ENCODE peak calls at places on chromosomes 13 and 19, in ten cellular contexts. One of them, this sample, is unnamed.

GRCh38 chr13:93231867-93232266 is 5.3 kb downstream of the GPC6 start:
- DNase-seq in heart right ventricle: no peak
- DNase-seq in thoracic aorta: no peak
- DNase-seq in AG04450: no peak
- DNase-seq in CD4-positive, alpha-beta memory T cell: no peak
- DNase-seq in right atrium auricular region: no peak
- DNase-seq in cardiac muscle cell: no peak
- DNase-seq in breast epithelium: no peak
- DNase-seq in aorta: no peak
- DNase-seq in GM23338: no peak
- DNase-seq in this sample: peak

GRCh38 chr13:29513002-29513980 is 82.2 kb downstream of the SLC7A1 start:
- DNase-seq in GM23338: no peak
- DNase-seq in breast epithelium: no peak
- DNase-seq in CD4-positive, alpha-beta memory T cell: no peak
- DNase-seq in heart right ventricle: no peak
- DNase-seq in aorta: no peak
- DNase-seq in thoracic aorta: no peak
- DNase-seq in right atrium auricular region: no peak
- DNase-seq in cardiac muscle cell: no peak
- DNase-seq in AG04450: no peak
- DNase-seq in this sample: no peak

GRCh38 chr19:46542428-46543230 is 47.0 kb upstream of the PNMA8B start:
- DNase-seq in CD4-positive, alpha-beta memory T cell: peak
- DNase-seq in right atrium auricular region: peak
- DNase-seq in GM23338: peak
- DNase-seq in breast epithelium: peak
- DNase-seq in thoracic aorta: peak
- DNase-seq in aorta: peak
- DNase-seq in AG04450: peak
- DNase-seq in cardiac muscle cell: peak
- DNase-seq in heart right ventricle: peak
- DNase-seq in this sample: peak

GRCh38 chr19:50416034-50416814 is 2.5 kb upstream of the SPIB start:
- DNase-seq in aorta: no peak
- DNase-seq in GM23338: peak
- DNase-seq in AG04450: no peak
- DNase-seq in cardiac muscle cell: no peak
- DNase-seq in heart right ventricle: no peak
- DNase-seq in breast epithelium: no peak
- DNase-seq in right atrium auricular region: no peak
- DNase-seq in thoracic aorta: no peak
- DNase-seq in CD4-positive, alpha-beta memory T cell: no peak
- DNase-seq in this sample: no peak

GRCh38 chr19:8310342-8311055 is 2.3 kb upstream of the CD320 start:
- DNase-seq in thoracic aorta: no peak
- DNase-seq in aorta: peak
- DNase-seq in GM23338: no peak
- DNase-seq in cardiac muscle cell: no peak
- DNase-seq in AG04450: no peak
- DNase-seq in right atrium auricular region: no peak
- DNase-seq in CD4-positive, alpha-beta memory T cell: no peak
- DNase-seq in breast epithelium: no peak
- DNase-seq in heart right ventricle: no peak
- DNase-seq in this sample: no peak

GRCh38 chr13:22903925-22904324 is 276.9 kb upstream of the SGCG start:
- DNase-seq in heart right ventricle: no peak
- DNase-seq in cardiac muscle cell: no peak
- DNase-seq in breast epithelium: no peak
- DNase-seq in right atrium auricular region: no peak
- DNase-seq in thoracic aorta: no peak
- DNase-seq in GM23338: no peak
- DNase-seq in CD4-positive, alpha-beta memory T cell: no peak
- DNase-seq in AG04450: no peak
- DNase-seq in aorta: no peak
- DNase-seq in this sample: no peak

GRCh38 chr13:24615114-24615513 is 65.1 kb upstream of the ATP12A start:
- DNase-seq in AG04450: no peak
- DNase-seq in GM23338: no peak
- DNase-seq in CD4-positive, alpha-beta memory T cell: no peak
- DNase-seq in cardiac muscle cell: no peak
- DNase-seq in aorta: no peak
- DNase-seq in right atrium auricular region: no peak
- DNase-seq in heart right ventricle: no peak
- DNase-seq in breast epithelium: no peak
- DNase-seq in thoracic aorta: no peak
- DNase-seq in this sample: no peak

GRCh38 chr13:110536006-110536693 is 25.4 kb downstream of the RAB20 start:
- DNase-seq in heart right ventricle: no peak
- DNase-seq in cardiac muscle cell: no peak
- DNase-seq in aorta: peak
- DNase-seq in thoracic aorta: no peak
- DNase-seq in CD4-positive, alpha-beta memory T cell: no peak
- DNase-seq in AG04450: no peak
- DNase-seq in right atrium auricular region: no peak
- DNase-seq in breast epithelium: no peak
- DNase-seq in GM23338: no peak
- DNase-seq in this sample: peak

GRCh38 chr19:29663861-29664752 is 1.2 kb upstream of the PLEKHF1 start:
- DNase-seq in breast epithelium: peak
- DNase-seq in cardiac muscle cell: no peak
- DNase-seq in right atrium auricular region: no peak
- DNase-seq in CD4-positive, alpha-beta memory T cell: no peak
- DNase-seq in AG04450: no peak
- DNase-seq in thoracic aorta: no peak
- DNase-seq in aorta: no peak
- DNase-seq in heart right ventricle: no peak
- DNase-seq in GM23338: no peak
- DNase-seq in this sample: no peak

GRCh38 chr13:81048026-81048461 is 707.1 kb upstream of the SPRY2 start:
- DNase-seq in CD4-positive, alpha-beta memory T cell: no peak
- DNase-seq in thoracic aorta: no peak
- DNase-seq in AG04450: no peak
- DNase-seq in heart right ventricle: no peak
- DNase-seq in cardiac muscle cell: no peak
- DNase-seq in GM23338: no peak
- DNase-seq in right atrium auricular region: no peak
- DNase-seq in aorta: no peak
- DNase-seq in breast epithelium: no peak
- DNase-seq in this sample: no peak

GRCh38 chr13:39783051-39783450 is 127.6 kb downstream of the COG6 start:
- DNase-seq in CD4-positive, alpha-beta memory T cell: no peak
- DNase-seq in aorta: no peak
- DNase-seq in cardiac muscle cell: peak
- DNase-seq in right atrium auricular region: no peak
- DNase-seq in thoracic aorta: no peak
- DNase-seq in AG04450: no peak
- DNase-seq in heart right ventricle: no peak
- DNase-seq in GM23338: no peak
- DNase-seq in breast epithelium: no peak
- DNase-seq in this sample: no peak

GRCh38 chr19:8811315-8812172 is 20.6 kb downstream of the ZNF558 start:
- DNase-seq in breast epithelium: no peak
- DNase-seq in thoracic aorta: no peak
- DNase-seq in right atrium auricular region: no peak
- DNase-seq in GM23338: peak
- DNase-seq in AG04450: no peak
- DNase-seq in heart right ventricle: no peak
- DNase-seq in CD4-positive, alpha-beta memory T cell: no peak
- DNase-seq in cardiac muscle cell: no peak
- DNase-seq in aorta: no peak
- DNase-seq in this sample: no peak

GRCh38 chr13:52034616-52035226 is 10.2 kb downstream of the UTP14C start:
- DNase-seq in cardiac muscle cell: no peak
- DNase-seq in right atrium auricular region: no peak
- DNase-seq in breast epithelium: no peak
- DNase-seq in aorta: no peak
- DNase-seq in thoracic aorta: no peak
- DNase-seq in CD4-positive, alpha-beta memory T cell: no peak
- DNase-seq in GM23338: no peak
- DNase-seq in AG04450: no peak
- DNase-seq in heart right ventricle: no peak
- DNase-seq in this sample: no peak

GRCh38 chr13:105846923-105847322 is 688.5 kb downstream of the EFNB2 start:
- DNase-seq in CD4-positive, alpha-beta memory T cell: no peak
- DNase-seq in right atrium auricular region: no peak
- DNase-seq in GM23338: no peak
- DNase-seq in breast epithelium: no peak
- DNase-seq in thoracic aorta: no peak
- DNase-seq in cardiac muscle cell: no peak
- DNase-seq in AG04450: no peak
- DNase-seq in aorta: no peak
- DNase-seq in heart right ventricle: no peak
- DNase-seq in this sample: no peak

GRCh38 chr13:19586904-19587634 is 25.7 kb upstream of the TPTE2 start:
- DNase-seq in cardiac muscle cell: peak
- DNase-seq in GM23338: peak
- DNase-seq in aorta: peak
- DNase-seq in CD4-positive, alpha-beta memory T cell: peak
- DNase-seq in AG04450: no peak
- DNase-seq in heart right ventricle: peak
- DNase-seq in breast epithelium: no peak
- DNase-seq in right atrium auricular region: no peak
- DNase-seq in thoracic aorta: no peak
- DNase-seq in this sample: peak

DNA sequence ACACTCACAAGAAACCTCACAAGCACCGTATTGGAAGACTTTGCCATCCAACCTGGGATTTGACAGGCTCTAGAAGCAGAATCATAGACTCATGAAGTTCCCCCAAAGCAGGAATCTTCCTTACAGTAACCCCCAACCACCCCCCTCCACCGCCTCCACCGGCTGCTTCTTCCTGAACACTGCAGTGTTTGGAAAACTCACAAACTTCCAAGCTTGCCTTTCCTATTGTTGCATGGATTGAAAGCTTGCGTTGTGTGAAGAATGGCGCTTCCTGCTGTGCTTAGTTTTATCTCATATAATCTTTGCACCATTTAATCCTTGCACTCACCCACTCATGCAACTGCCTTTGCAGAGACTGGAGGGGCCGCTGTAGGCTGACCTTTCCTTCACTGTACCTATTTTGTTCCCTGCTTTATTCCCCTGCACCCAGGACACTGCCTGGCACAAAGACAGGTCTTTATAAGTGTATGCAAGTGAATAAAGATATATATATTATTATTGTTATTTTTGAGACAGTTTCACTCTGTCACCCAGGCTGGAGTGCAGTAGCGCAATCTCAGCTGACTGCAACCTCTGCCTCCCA is 3.7 kb downstream of the ALOX5AP start:
- DNase-seq in cardiac muscle cell: no peak
- DNase-seq in heart right ventricle: no peak
- DNase-seq in breast epithelium: no peak
- DNase-seq in right atrium auricular region: no peak
- DNase-seq in AG04450: no peak
- DNase-seq in CD4-positive, alpha-beta memory T cell: no peak
- DNase-seq in aorta: no peak
- DNase-seq in thoracic aorta: no peak
- DNase-seq in GM23338: no peak
- DNase-seq in this sample: no peak
- H3K27ac ChIP-seq in cardiac muscle cell: no peak
- H3K27ac ChIP-seq in heart right ventricle: no peak
- H3K27ac ChIP-seq in breast epithelium: no peak
- H3K27ac ChIP-seq in right atrium auricular region: no peak
- H3K27ac ChIP-seq in AG04450: no peak
- H3K27ac ChIP-seq in CD4-positive, alpha-beta memory T cell: peak
- H3K27ac ChIP-seq in aorta: no peak
- H3K27ac ChIP-seq in thoracic aorta: no peak
- H3K27ac ChIP-seq in GM23338: no peak
- H3K27ac ChIP-seq in this sample: no peak

GRCh38 chr19:3289971-3290569 is 65.6 kb downstream of the CELF5 start:
- DNase-seq in breast epithelium: peak
- DNase-seq in thoracic aorta: no peak
- DNase-seq in CD4-positive, alpha-beta memory T cell: no peak
- DNase-seq in right atrium auricular region: no peak
- DNase-seq in GM23338: no peak
- DNase-seq in cardiac muscle cell: no peak
- DNase-seq in AG04450: no peak
- DNase-seq in aorta: no peak
- DNase-seq in heart right ventricle: no peak
- DNase-seq in this sample: no peak
- H3K27ac ChIP-seq in breast epithelium: peak
- H3K27ac ChIP-seq in thoracic aorta: no peak
- H3K27ac ChIP-seq in CD4-positive, alpha-beta memory T cell: no peak
- H3K27ac ChIP-seq in right atrium auricular region: no peak
- H3K27ac ChIP-seq in GM23338: no peak
- H3K27ac ChIP-seq in cardiac muscle cell: no peak
- H3K27ac ChIP-seq in AG04450: no peak
- H3K27ac ChIP-seq in aorta: no peak
- H3K27ac ChIP-seq in heart right ventricle: no peak
- H3K27ac ChIP-seq in this sample: no peak

DNA sequence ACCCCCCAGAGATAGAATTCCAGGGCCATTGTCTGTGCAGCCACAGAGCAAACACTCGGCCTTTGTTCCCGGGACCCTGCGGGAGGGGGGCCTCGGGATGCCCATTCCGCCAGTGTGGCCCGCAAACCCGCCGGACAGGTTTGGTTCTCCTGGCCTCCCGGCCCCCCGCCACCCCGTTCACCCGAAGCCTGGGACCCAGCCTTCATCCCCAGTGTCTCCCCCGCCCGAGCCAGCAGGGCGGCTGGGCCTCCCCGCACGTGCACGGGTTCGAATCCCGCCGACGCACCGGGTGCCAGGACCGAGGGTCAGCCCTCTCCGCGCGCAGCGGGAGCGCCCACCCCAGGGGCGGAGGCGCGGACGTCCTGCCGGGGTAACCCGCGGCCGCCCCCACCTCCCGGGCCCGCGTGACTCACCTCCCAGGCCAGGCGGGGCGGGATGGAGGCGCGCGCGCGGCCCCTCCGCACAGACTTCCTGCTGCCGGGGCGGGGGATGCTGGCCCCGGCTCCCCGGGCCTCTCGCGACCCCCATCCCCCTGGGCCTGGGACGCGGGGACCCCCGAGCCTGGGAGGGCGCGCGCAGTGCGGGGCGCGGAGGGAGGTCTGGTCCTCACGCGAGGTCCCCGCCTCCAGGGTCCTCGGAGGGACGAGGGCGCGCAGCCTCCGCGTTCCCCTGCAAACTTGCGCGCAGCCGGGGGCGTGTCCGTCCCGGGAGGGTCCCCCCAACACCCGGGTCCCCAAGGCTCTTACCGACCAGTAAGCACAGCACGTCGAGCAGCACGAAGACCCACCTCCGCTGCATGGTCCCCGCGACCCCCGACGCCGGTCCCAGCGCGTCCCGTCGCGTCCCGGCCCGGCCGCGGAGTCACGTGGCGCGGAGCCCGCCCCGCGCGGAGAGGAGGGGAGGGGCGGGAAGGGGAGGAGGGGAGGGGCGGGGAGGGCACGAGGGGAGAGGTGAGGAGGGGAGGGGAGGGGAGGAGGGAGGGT is at the start of gene PLPP2:
- DNase-seq in GM23338: peak
- DNase-seq in breast epithelium: peak
- DNase-seq in aorta: no peak
- DNase-seq in AG04450: no peak
- DNase-seq in heart right ventricle: no peak
- DNase-seq in right atrium auricular region: no peak
- DNase-seq in thoracic aorta: no peak
- DNase-seq in cardiac muscle cell: peak
- DNase-seq in CD4-positive, alpha-beta memory T cell: peak
- DNase-seq in this sample: peak
- H3K27ac ChIP-seq in GM23338: peak
- H3K27ac ChIP-seq in breast epithelium: peak
- H3K27ac ChIP-seq in aorta: no peak
- H3K27ac ChIP-seq in AG04450: no peak
- H3K27ac ChIP-seq in heart right ventricle: no peak
- H3K27ac ChIP-seq in right atrium auricular region: no peak
- H3K27ac ChIP-seq in thoracic aorta: no peak
- H3K27ac ChIP-seq in cardiac muscle cell: no peak
- H3K27ac ChIP-seq in CD4-positive, alpha-beta memory T cell: no peak
- H3K27ac ChIP-seq in this sample: no peak

GRCh38 chr19:31140717-31141116 is 208.5 kb downstream of the TSHZ3 start:
- DNase-seq in breast epithelium: no peak
- DNase-seq in CD4-positive, alpha-beta memory T cell: no peak
- DNase-seq in right atrium auricular region: no peak
- DNase-seq in thoracic aorta: no peak
- DNase-seq in aorta: no peak
- DNase-seq in cardiac muscle cell: peak
- DNase-seq in AG04450: no peak
- DNase-seq in GM23338: no peak
- DNase-seq in heart right ventricle: no peak
- DNase-seq in this sample: no peak
- H3K27ac ChIP-seq in breast epithelium: no peak
- H3K27ac ChIP-seq in CD4-positive, alpha-beta memory T cell: no peak
- H3K27ac ChIP-seq in right atrium auricular region: no peak
- H3K27ac ChIP-seq in thoracic aorta: no peak
- H3K27ac ChIP-seq in aorta: no peak
- H3K27ac ChIP-seq in cardiac muscle cell: no peak
- H3K27ac ChIP-seq in AG04450: peak
- H3K27ac ChIP-seq in GM23338: no peak
- H3K27ac ChIP-seq in heart right ventricle: no peak
- H3K27ac ChIP-seq in this sample: no peak

This sample was measured in right lobe of liver.